ENCODE peak calls at places on chromosomes 7 and 10, in eight cellular contexts. H, M, L, W, S, X, Q and A are unnamed samples.

GRCh38 chr7:152399344-152399743 is 36.5 kb downstream of the KMT2C start:
- DNase-seq in M (no peak), L (no peak), X (no peak), W (no peak), H (no peak), S (no peak), Q (no peak), A (no peak)

GRCh38 chr7:128394904-128395496 is 14.8 kb downstream of the IMPDH1 start:
- DNase-seq in M (no peak), X (no peak), Q (no peak), S (no peak), W (no peak), H (no peak), L (no peak), A (no peak)

GRCh38 chr7:7765422-7765821 is 47.0 kb upstream of the RPA3 start:
- DNase-seq in M (peak), S (peak), X (no peak), L (peak), Q (no peak), W (peak), H (no peak), A (no peak)

GRCh38 chr7:143283344-143283743 is 1.4 kb upstream of the TMEM139 start:
- DNase-seq in X (no peak), H (no peak), M (no peak), S (no peak), W (no peak), Q (no peak), L (no peak), A (no peak)

GRCh38 chr10:103481974-103482531 is 3.0 kb upstream of the CALHM3 start:
- DNase-seq in W (peak), Q (peak), L (peak), M (peak), H (peak), X (peak), S (peak), A (peak)

GRCh38 chr7:55641811-55642210 is 69.5 kb upstream of the VOPP1 start:
- DNase-seq in X (no peak), M (peak), L (peak), W (peak), H (no peak), Q (no peak), S (no peak), A (no peak)

GRCh38 chr10:79923145-79923544 is 25.8 kb downstream of the SFTPD start:
- DNase-seq in X (no peak), W (no peak), S (no peak), Q (no peak), H (no peak), L (no peak), M (no peak), A (no peak)

GRCh38 chr10:99331207-99331803 is 2.1 kb downstream of the CNNM1 start:
- DNase-seq in H (no peak), Q (no peak), W (no peak), X (no peak), S (peak), L (peak), M (peak), A (peak)

GRCh38 chr10:46216836-46217748 is 69.7 kb upstream of the ANTXRL start:
- DNase-seq in L (no peak), S (no peak), W (peak), H (no peak), M (no peak), X (peak), Q (no peak), A (no peak)

GRCh38 chr10:639751-640672 is 49.5 kb downstream of the DIP2C start:
- DNase-seq in M (no peak), H (no peak), W (no peak), Q (no peak), X (no peak), S (no peak), L (no peak), A (no peak)

GRCh38 chr7:88638583-88638982 is 120.9 kb upstream of the ZNF804B start:
- DNase-seq in S (no peak), H (no peak), Q (no peak), W (no peak), M (no peak), X (no peak), L (no peak), A (no peak)

GRCh38 chr7:7529328-7529727 is 6.3 kb downstream of the COL28A1 start:
- DNase-seq in M (no peak), S (no peak), Q (no peak), L (peak), W (no peak), X (no peak), H (no peak), A (no peak)

GRCh38 chr7:94364816-94365215 is 29.9 kb upstream of the COL1A2 start:
- DNase-seq in M (peak), L (no peak), H (no peak), X (no peak), Q (peak), W (no peak), S (no peak), A (peak)

GRCh38 chr10:76950354-76950753 is 687.3 kb downstream of the KCNMA1 start:
- DNase-seq in Q (peak), X (no peak), S (no peak), W (no peak), M (no peak), L (no peak), H (no peak), A (no peak)

GRCh38 chr7:90520484-90520883 is 51.0 kb downstream of the PTTG1IP2 start:
- DNase-seq in H (no peak), Q (peak), L (peak), S (no peak), M (no peak), W (no peak), X (no peak), A (peak)

GRCh38 chr10:89836840-89837172 is 135.4 kb downstream of the KIF20B start:
- DNase-seq in W (no peak), L (no peak), X (peak), Q (no peak), H (no peak), M (no peak), S (no peak), A (no peak)

GRCh38 chr10:23294638-23295247 is 49.9 kb downstream of the C10orf67 start:
- DNase-seq in X (no peak), L (peak), W (no peak), Q (peak), S (peak), M (peak), H (no peak), A (peak)

GRCh38 chr7:104529567-104529966 is 201.2 kb downstream of the LHFPL3 start:
- DNase-seq in Q (no peak), L (peak), H (no peak), S (no peak), M (no peak), W (no peak), X (no peak), A (no peak)

GRCh38 chr10:26217396-26218105 is 977 bp downstream of the GAD2 start:
- DNase-seq in M (no peak), S (no peak), X (no peak), H (no peak), W (no peak), L (no peak), Q (no peak), A (no peak)

GRCh38 chr7:1823376-1824150 is 153.5 kb downstream of the ELFN1 start:
- DNase-seq in Q (no peak), S (no peak), X (no peak), W (no peak), L (no peak), H (no peak), M (no peak), A (no peak)

GRCh38 chr10:110387983-110388681 is 83.4 kb upstream of the SMNDC1 start:
- DNase-seq in S (no peak), H (no peak), Q (peak), M (peak), L (no peak), X (no peak), W (no peak), A (no peak)

GRCh38 chr7:90267263-90267858 is 22.4 kb downstream of the CFAP69 start:
- DNase-seq in M (no peak), W (no peak), S (no peak), L (no peak), Q (peak), H (no peak), X (no peak), A (no peak)

GRCh38 chr7:142838461-142839213 is 16.2 kb upstream of the EPHB6 start:
- DNase-seq in H (no peak), M (no peak), W (no peak), Q (no peak), X (no peak), L (peak), S (no peak), A (peak)

GRCh38 chr7:33109758-33110238 is 594 bp upstream of the RP9 start:
- DNase-seq in M (peak), X (no peak), W (peak), Q (no peak), H (no peak), L (peak), S (no peak), A (no peak)

GRCh38 chr7:105673367-105674188 is 92.3 kb upstream of the EFCAB10 start:
- DNase-seq in W (peak), M (no peak), L (peak), Q (no peak), H (no peak), S (no peak), X (peak), A (no peak)

GRCh38 chr7:8208661-8209060 is 53.3 kb downstream of the ICA1 start:
- DNase-seq in X (no peak), L (no peak), M (no peak), W (no peak), Q (no peak), H (no peak), S (no peak), A (no peak)

GRCh38 chr7:4738711-4739527 is 36.5 kb upstream of the AP5Z1 start:
- DNase-seq in W (no peak), X (peak), Q (peak), M (peak), H (peak), S (peak), L (no peak), A (peak)

GRCh38 chr10:89210794-89211425 is 3.8 kb upstream of the CH25H start:
- DNase-seq in Q (peak), W (no peak), L (no peak), H (no peak), X (no peak), S (no peak), M (peak), A (no peak)

GRCh38 chr10:1626410-1626809 is 110.9 kb downstream of the ADARB2 start:
- DNase-seq in W (no peak), L (no peak), S (no peak), Q (no peak), H (no peak), M (no peak), X (no peak), A (no peak)

GRCh38 chr7:103940382-103941268 is 48.8 kb downstream of the RELN start:
- DNase-seq in X (no peak), H (no peak), L (no peak), W (no peak), M (no peak), S (no peak), Q (no peak), A (no peak)

GRCh38 chr10:24872049-24872789 is 80.2 kb downstream of the PRTFDC1 start:
- DNase-seq in H (no peak), Q (no peak), X (peak), W (no peak), M (peak), S (peak), L (no peak), A (no peak)

GRCh38 chr7:28660132-28660531 is 247.8 kb downstream of the CREB5 start:
- DNase-seq in Q (no peak), S (no peak), W (no peak), M (no peak), L (no peak), X (no peak), H (no peak), A (no peak)

GRCh38 chr7:139940866-139941265 is 111.8 kb downstream of the TBXAS1 start:
- DNase-seq in M (no peak), W (no peak), Q (peak), L (no peak), H (no peak), X (no peak), S (no peak), A (no peak)

GRCh38 chr7:117251687-117252086 is 71.2 kb downstream of the WNT2 start:
- DNase-seq in M (peak), H (no peak), L (no peak), Q (peak), X (no peak), S (no peak), W (no peak), A (peak)

GRCh38 chr7:84950836-84951235 is 236.0 kb downstream of the SEMA3D start:
- DNase-seq in X (no peak), S (no peak), L (peak), Q (peak), W (no peak), H (no peak), M (peak), A (peak)

DNA sequence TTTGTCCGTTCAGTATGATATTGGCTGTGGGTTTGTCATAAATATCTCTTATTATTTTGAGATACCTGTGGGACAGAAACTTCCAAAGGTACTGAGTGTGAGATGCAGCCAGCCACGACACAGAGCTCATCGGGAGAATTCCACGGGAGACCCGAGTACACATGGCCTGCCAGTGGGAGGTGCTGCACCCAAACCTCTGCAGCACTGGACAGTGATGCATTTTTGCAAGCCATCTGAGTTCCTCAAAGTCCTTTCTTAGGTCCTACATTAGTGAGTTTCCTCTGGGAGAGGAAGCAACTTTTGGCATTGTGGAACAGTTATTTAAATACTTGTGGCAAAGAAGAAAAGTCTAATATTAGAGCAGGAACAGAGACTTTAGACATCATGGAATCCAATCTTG is 77.5 kb downstream of the ARID5B start:
- DNase-seq in W (no peak), L (peak), Q (no peak), M (no peak), S (peak), H (peak), X (no peak), A (no peak)
- TF ChIP-seq CTCF in W (no peak), L (peak), Q (no peak), M (no peak), S (no peak), H (peak), X (no peak), A (peak)

GRCh38 chr10:100373298-100374136 is 26.5 kb downstream of the SCD start:
- DNase-seq in M (peak), Q (peak), W (peak), L (peak), H (peak), S (peak), X (peak), A (peak)

GRCh38 chr10:100370976-100371706 is 24.1 kb downstream of the SCD start:
- DNase-seq in Q (peak), H (peak), X (peak), W (peak), L (peak), S (peak), M (peak), A (peak)

GRCh38 chr10:100372415-100373297 is 25.6 kb downstream of the SCD start:
- DNase-seq in H (no peak), Q (no peak), M (no peak), L (no peak), X (no peak), W (no peak), S (no peak), A (no peak)

GRCh38 chr10:100368721-100369120 is 21.7 kb downstream of the SCD start:
- DNase-seq in L (no peak), Q (no peak), X (no peak), W (no peak), S (no peak), H (no peak), M (no peak), A (no peak)

DNA sequence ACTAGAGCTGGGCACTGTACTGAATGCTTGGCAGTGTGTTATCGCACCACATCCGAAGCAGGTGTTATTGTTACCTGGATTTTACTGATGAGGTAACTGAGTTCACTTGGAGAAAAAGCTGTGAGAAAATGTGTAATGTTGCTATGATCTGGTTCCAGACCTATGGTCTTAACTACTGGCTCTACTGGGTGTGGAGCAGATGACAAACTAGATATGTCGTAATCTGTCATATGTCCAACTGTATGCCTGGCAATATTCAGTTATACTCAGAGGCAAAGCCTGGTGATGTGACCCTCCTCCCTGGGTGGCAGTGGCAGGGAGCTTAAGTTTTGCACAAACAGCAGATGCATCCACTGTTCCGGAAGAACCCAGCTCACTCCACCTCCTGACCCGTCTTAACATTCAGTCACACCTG is 23.5 kb downstream of the SCD start:
- DNase-seq in X (no peak), S (peak), L (peak), M (peak), Q (peak), H (no peak), W (peak), A (peak)
- H3K4me3 ChIP-seq in X (no peak), S (no peak), L (peak), M (no peak), Q (no peak), H (no peak), W (no peak), A (no peak)

GRCh38 chr7:26197153-26198115 is 3.1 kb downstream of the HNRNPA2B1 start:
- DNase-seq in H (no peak), L (no peak), S (no peak), M (no peak), X (no peak), Q (no peak), W (no peak), A (no peak)

GRCh38 chr7:26198781-26199169 is 1.8 kb downstream of the HNRNPA2B1 start:
- DNase-seq in S (no peak), L (no peak), M (no peak), X (no peak), Q (no peak), W (no peak), H (no peak), A (no peak)

GRCh38 chr7:26199301-26200112 is 1.0 kb downstream of the HNRNPA2B1 start:
- DNase-seq in L (no peak), S (peak), W (no peak), M (no peak), H (peak), Q (peak), X (peak), A (peak)

GRCh38 chr7:26200113-26200443 is 468 bp downstream of the HNRNPA2B1 start:
- DNase-seq in S (peak), L (peak), Q (no peak), M (peak), W (peak), H (peak), X (peak), A (peak)

DNA sequence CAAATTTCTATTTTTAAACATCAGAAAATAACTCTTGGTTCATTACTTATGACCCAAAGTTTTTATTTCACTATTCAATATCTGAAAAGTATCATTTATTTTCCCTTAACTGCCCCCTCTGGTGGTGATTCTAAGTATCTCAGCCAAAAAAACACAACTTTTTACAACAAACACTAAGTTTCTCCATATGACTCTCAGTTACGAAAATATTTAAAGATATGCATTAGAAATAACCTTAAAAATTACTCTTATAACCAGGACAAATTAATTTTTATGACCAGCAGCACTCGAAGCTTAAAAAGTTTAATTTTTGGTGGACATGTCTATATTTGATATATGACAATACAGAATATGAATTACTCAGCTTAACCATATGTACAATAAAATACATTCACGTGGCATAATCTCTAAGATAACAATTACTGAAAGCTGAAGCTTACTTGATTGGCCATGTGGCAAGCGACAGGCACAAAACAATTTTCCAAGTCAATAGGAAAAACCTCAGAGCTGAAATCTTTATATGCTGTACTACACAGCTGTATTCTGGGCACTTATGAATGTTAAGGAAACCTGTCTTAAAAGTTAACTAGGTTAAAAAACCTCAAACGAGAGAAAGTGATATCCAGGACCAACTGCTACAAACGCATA is 2.3 kb downstream of the HNRNPA2B1 start:
- DNase-seq in Q (peak), X (no peak), M (no peak), H (no peak), L (peak), W (no peak), S (no peak), A (peak)
- TF ChIP-seq CTCF in Q (peak), X (peak), M (peak), H (peak), L (peak), W (peak), S (peak), A (peak)

GRCh38 chr7:74023037-74023436 is 4.9 kb upstream of the ELN start:
- DNase-seq in M (peak), W (peak), Q (peak), H (no peak), S (peak), L (peak), X (peak), A (peak)
- H3K4me3 ChIP-seq in M (no peak), W (no peak), Q (no peak), H (no peak), S (no peak), L (peak), X (no peak), A (no peak)